ENCODE peak calls at places on chromosomes 7 and 10, in four cellular contexts. One of them, this sample, is unnamed.

GRCh38 chr7:142345817-142346216 is 88.0 kb upstream of the PRSS58 start:
- DNase-seq in ovary: no peak
- DNase-seq in Peyer's patch: no peak
- DNase-seq in adrenal gland: no peak
- DNase-seq in this sample: no peak

GRCh38 chr10:89283988-89284475 is 17.8 kb upstream of the IFIT2 start:
- DNase-seq in ovary: peak
- DNase-seq in Peyer's patch: peak
- DNase-seq in adrenal gland: peak
- DNase-seq in this sample: peak

GRCh38 chr10:127899766-127900382 is 7.0 kb upstream of the PTPRE start:
- DNase-seq in Peyer's patch: no peak
- DNase-seq in ovary: no peak
- DNase-seq in adrenal gland: no peak
- DNase-seq in this sample: no peak

GRCh38 chr10:77405771-77406241 is 231.8 kb downstream of the KCNMA1 start:
- DNase-seq in adrenal gland: peak
- DNase-seq in ovary: peak
- DNase-seq in Peyer's patch: peak
- DNase-seq in this sample: peak

GRCh38 chr7:95686109-95686508 is 86.2 kb upstream of the DYNC1I1 start:
- DNase-seq in Peyer's patch: peak
- DNase-seq in ovary: peak
- DNase-seq in adrenal gland: peak
- DNase-seq in this sample: peak

GRCh38 chr7:90119178-90119971 is 34.9 kb upstream of the STEAP1 start:
- DNase-seq in Peyer's patch: no peak
- DNase-seq in adrenal gland: peak
- DNase-seq in ovary: peak
- DNase-seq in this sample: peak

GRCh38 chr7:157875230-157876179 is 538.7 kb downstream of the DNAJB6 start:
- DNase-seq in Peyer's patch: no peak
- DNase-seq in adrenal gland: peak
- DNase-seq in ovary: no peak
- DNase-seq in this sample: no peak

GRCh38 chr10:100025528-100026070 is 15.9 kb upstream of the DNMBP start:
- DNase-seq in Peyer's patch: no peak
- DNase-seq in ovary: no peak
- DNase-seq in adrenal gland: no peak
- DNase-seq in this sample: no peak

GRCh38 chr7:12440229-12440628 is 36.6 kb upstream of the VWDE start:
- DNase-seq in Peyer's patch: no peak
- DNase-seq in adrenal gland: no peak
- DNase-seq in ovary: no peak
- DNase-seq in this sample: no peak

GRCh38 chr7:108525985-108526767 is at the start of gene PNPLA8:
- DNase-seq in ovary: peak
- DNase-seq in adrenal gland: peak
- DNase-seq in Peyer's patch: peak
- DNase-seq in this sample: peak

GRCh38 chr7:21984042-21984441 is 38.3 kb upstream of the CDCA7L start:
- DNase-seq in ovary: no peak
- DNase-seq in Peyer's patch: no peak
- DNase-seq in adrenal gland: no peak
- DNase-seq in this sample: no peak

GRCh38 chr10:118567701-118568248 is 27.7 kb downstream of the PRLHR start:
- DNase-seq in Peyer's patch: no peak
- DNase-seq in adrenal gland: no peak
- DNase-seq in ovary: no peak
- DNase-seq in this sample: no peak

GRCh38 chr10:118569882-118570252 is 25.6 kb downstream of the PRLHR start:
- DNase-seq in adrenal gland: no peak
- DNase-seq in ovary: no peak
- DNase-seq in Peyer's patch: no peak
- DNase-seq in this sample: no peak

GRCh38 chr10:118566911-118567310 is 28.5 kb downstream of the PRLHR start:
- DNase-seq in Peyer's patch: no peak
- DNase-seq in adrenal gland: no peak
- DNase-seq in ovary: no peak
- DNase-seq in this sample: no peak

GRCh38 chr10:118569241-118569881 is 26.1 kb downstream of the PRLHR start:
- DNase-seq in Peyer's patch: no peak
- DNase-seq in adrenal gland: no peak
- DNase-seq in ovary: no peak
- DNase-seq in this sample: peak

GRCh38 chr10:118568327-118568848 is 27.1 kb downstream of the PRLHR start:
- DNase-seq in Peyer's patch: peak
- DNase-seq in ovary: no peak
- DNase-seq in adrenal gland: peak
- DNase-seq in this sample: peak
- TF ChIP-seq CTCF in Peyer's patch: peak
- TF ChIP-seq CTCF in ovary: peak
- TF ChIP-seq CTCF in adrenal gland: peak
- TF ChIP-seq CTCF in this sample: peak

GRCh38 chr10:97687785-97688781 is 1.0 kb upstream of the AVPI1 start:
- DNase-seq in ovary: no peak
- DNase-seq in adrenal gland: peak
- DNase-seq in Peyer's patch: no peak
- DNase-seq in this sample: no peak

GRCh38 chr10:97686301-97686961 is 610 bp downstream of the AVPI1 start:
- DNase-seq in adrenal gland: no peak
- DNase-seq in ovary: no peak
- DNase-seq in Peyer's patch: no peak
- DNase-seq in this sample: no peak

GRCh38 chr10:97689637-97690036 is 2.6 kb upstream of the AVPI1 start:
- DNase-seq in Peyer's patch: no peak
- DNase-seq in adrenal gland: peak
- DNase-seq in ovary: no peak
- DNase-seq in this sample: no peak

GRCh38 chr10:97686962-97687784 is at the start of gene AVPI1:
- DNase-seq in ovary: peak
- DNase-seq in Peyer's patch: peak
- DNase-seq in adrenal gland: peak
- DNase-seq in this sample: peak

GRCh38 chr10:97690138-97690537 is 3.1 kb upstream of the AVPI1 start:
- DNase-seq in ovary: no peak
- DNase-seq in adrenal gland: no peak
- DNase-seq in Peyer's patch: no peak
- DNase-seq in this sample: no peak
- TF ChIP-seq POLR2A in ovary: no peak
- TF ChIP-seq POLR2A in adrenal gland: no peak
- TF ChIP-seq POLR2A in Peyer's patch: no peak
- TF ChIP-seq POLR2A in this sample: no peak

GRCh38 chr10:78520737-78521430 is 487.2 kb downstream of the RPS24 start:
- DNase-seq in adrenal gland: no peak
- DNase-seq in ovary: no peak
- DNase-seq in Peyer's patch: no peak
- DNase-seq in this sample: no peak
- TF ChIP-seq CTCF in adrenal gland: peak
- TF ChIP-seq CTCF in ovary: no peak
- TF ChIP-seq CTCF in Peyer's patch: no peak
- TF ChIP-seq CTCF in this sample: peak

DNA sequence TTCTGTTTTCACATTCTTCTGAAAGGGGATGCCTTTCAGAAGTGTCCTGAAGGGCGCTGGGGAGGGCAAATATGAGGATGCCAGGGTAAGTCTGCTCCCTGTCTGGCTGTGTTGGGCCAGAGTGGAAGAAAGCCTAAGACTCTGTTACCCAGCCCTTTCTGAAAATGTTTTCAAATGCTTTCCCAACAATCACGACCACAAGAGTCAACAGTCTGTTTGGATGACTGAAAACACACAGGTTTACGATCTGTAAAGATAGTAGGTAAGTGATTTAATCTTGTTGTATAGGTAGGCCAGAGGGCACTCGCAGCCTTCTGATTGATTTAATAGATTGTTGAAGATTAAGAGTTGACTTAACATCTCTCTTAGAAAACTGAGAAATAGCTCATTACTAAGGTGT is 13.2 kb downstream of the SGPL1 start:
- DNase-seq in Peyer's patch: no peak
- DNase-seq in ovary: no peak
- DNase-seq in adrenal gland: no peak
- DNase-seq in this sample: no peak
- TF ChIP-seq POLR2A in Peyer's patch: no peak
- TF ChIP-seq POLR2A in ovary: no peak
- TF ChIP-seq POLR2A in adrenal gland: no peak
- TF ChIP-seq POLR2A in this sample: no peak

DNA sequence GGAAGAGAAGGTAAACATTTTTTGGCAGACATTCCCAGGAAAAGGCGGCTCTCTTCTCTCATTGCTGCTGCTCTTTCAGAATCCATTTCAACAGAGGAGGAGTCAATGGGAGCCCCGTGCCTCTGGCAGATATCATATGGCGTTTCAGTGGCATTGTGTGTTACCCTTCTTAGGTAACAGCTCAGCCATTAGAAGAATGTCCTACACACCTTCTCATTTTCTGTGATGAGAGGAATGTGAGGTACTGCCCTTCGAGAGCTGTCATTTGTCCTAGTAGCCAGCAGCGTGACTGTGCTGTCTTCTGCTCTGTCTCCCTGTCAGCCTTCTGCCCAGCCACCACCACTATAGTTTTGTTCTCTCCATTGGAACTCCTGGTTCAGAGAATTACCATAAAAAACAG is 102.4 kb downstream of the EGFR start:
- DNase-seq in adrenal gland: no peak
- DNase-seq in ovary: no peak
- DNase-seq in Peyer's patch: no peak
- DNase-seq in this sample: no peak
- TF ChIP-seq CTCF in adrenal gland: no peak
- TF ChIP-seq CTCF in ovary: no peak
- TF ChIP-seq CTCF in Peyer's patch: no peak
- TF ChIP-seq CTCF in this sample: no peak

This sample was measured in uterus.